ENCODE peak calls at places on chromosome 6, in five cellular contexts. Z, U, V, B and D are unnamed samples.
A peak's percentile ranks its signal among the peaks of the same experiment; 100 is the strongest.

GRCh38 chr6:26025047-26025893 is 62.0 kb upstream of the HFE start:
- DNase-seq in Z (no peak), U (peak; percentile 82), V (no peak), B (no peak), D (no peak)

GRCh38 chr6:21922086-21922485 is 328.5 kb downstream of the SOX4 start:
- DNase-seq in Z (no peak), B (peak; percentile 39), U (peak; percentile 20), V (no peak), D (no peak)

GRCh38 chr6:149754573-149754972 is 5.0 kb downstream of the PCMT1 start:
- DNase-seq in V (no peak), Z (no peak), B (no peak), U (no peak), D (no peak)

GRCh38 chr6:161336479-161336878 is 62.6 kb upstream of the AGPAT4 start:
- DNase-seq in B (no peak), Z (no peak), U (no peak), V (no peak), D (no peak)

GRCh38 chr6:39907871-39908575 is 26.2 kb downstream of the MOCS1 start:
- DNase-seq in B (no peak), Z (no peak), U (no peak), V (no peak), D (no peak)

GRCh38 chr6:30061766-30062458 is 847 bp downstream of the POLR1H start:
- DNase-seq in U (peak; percentile 32), Z (no peak), V (no peak), B (no peak), D (no peak)

GRCh38 chr6:126112171-126112632 is 125.9 kb downstream of the TRMT11 start:
- DNase-seq in V (no peak), U (no peak), Z (no peak), B (no peak), D (no peak)

GRCh38 chr6:73308712-73309533 is 45.2 kb downstream of the DPPA5 start:
- DNase-seq in V (no peak), Z (no peak), B (peak; percentile 15), U (peak; percentile 51), D (no peak)

GRCh38 chr6:32254761-32255211 is 30.9 kb upstream of the NOTCH4 start:
- DNase-seq in Z (no peak), U (no peak), B (no peak), V (no peak), D (no peak)

GRCh38 chr6:1200706-1201105 is 111.2 kb upstream of the FOXQ1 start:
- DNase-seq in V (no peak), B (no peak), U (peak; percentile 82), Z (no peak), D (no peak)

GRCh38 chr6:163339466-163339865 is 75.1 kb upstream of the QKI start:
- DNase-seq in V (no peak), U (no peak), B (no peak), Z (no peak), D (no peak)
- H3K27ac ChIP-seq in V (peak overlapping the region; percentile 94), U (no peak overlapping the region), B (no peak overlapping the region), Z (peak overlapping the region; percentile 41), D (peak overlapping the region; percentile 82)

GRCh38 chr6:89505847-89506246 is 72.9 kb downstream of the ANKRD6 start:
- DNase-seq in B (no peak), V (no peak), Z (no peak), U (no peak), D (no peak)
- H3K4me1 ChIP-seq in B (peaks cover 25% of the 10 kb centered on the region), V (peaks cover 14% of the 10 kb centered on the region), Z (peaks cover 9% of the 10 kb centered on the region), U (no peaks in the 10 kb centered on the region), D (no peaks in the 10 kb centered on the region)

DNA sequence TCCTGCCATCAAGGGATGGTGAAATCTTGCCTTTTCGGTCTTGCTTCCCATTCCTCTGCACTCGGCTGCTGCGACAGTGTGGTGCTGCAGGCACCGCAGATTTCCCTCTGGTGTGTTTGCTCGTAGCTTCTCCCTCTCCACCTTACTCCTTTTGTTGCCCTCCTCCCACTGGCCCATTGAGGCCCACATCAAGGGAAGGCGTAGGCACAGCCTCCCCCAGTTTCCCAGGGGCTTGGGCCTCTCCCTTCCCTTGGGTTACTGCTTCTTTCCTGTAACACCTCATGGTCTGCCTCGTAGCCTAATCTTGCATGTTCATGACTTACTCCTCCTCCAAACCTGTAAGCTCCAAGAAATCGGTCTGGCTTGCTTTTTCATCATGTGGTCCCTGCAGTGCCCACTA is 9.9 kb downstream of the E2F3 start:
- DNase-seq in V (no peak), U (no peak), B (no peak), Z (no peak), D (no peak)
- H3K27ac ChIP-seq in V (no peak overlapping the region), U (no peak overlapping the region), B (no peak overlapping the region), Z (no peak overlapping the region), D (peak overlapping the region; percentile 3)

GRCh38 chr6:37171970-37172812 is 2.2 kb downstream of the PIM1 start:
- DNase-seq in U (peak; percentile 98), Z (peak; percentile 89), V (peak; percentile 84), B (peak; percentile 82), D (peak; percentile 79)
- H3K4me1 ChIP-seq in U (peaks cover 6% of the 10 kb centered on the region), Z (no peaks in the 10 kb centered on the region), V (peaks cover 58% of the 10 kb centered on the region), B (peaks cover 7% of the 10 kb centered on the region), D (peaks cover 23% of the 10 kb centered on the region)

DNA sequence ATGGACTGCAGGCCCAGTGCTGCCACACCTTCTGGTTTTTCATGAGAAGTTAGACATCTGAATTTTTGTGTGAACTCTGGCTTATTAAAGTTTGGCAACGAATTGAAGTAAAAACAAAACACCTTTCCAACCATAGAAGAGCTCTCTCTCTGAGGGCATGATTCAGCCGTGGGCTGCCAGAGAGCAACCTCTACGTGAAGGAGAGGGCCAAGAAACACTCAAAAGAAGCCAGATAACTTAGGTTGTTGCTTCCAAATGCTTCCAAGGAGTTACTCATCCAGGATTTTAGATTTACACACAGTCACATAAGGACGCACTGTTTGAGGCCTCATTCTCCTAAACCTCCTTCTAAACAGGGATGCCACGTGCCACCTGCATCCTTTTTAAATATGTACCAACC is 65.5 kb downstream of the NRN1 start:
- DNase-seq in B (no peak), V (no peak), Z (no peak), U (no peak), D (no peak)
- H3K27ac ChIP-seq in B (no peak overlapping the region), V (no peak overlapping the region), Z (no peak overlapping the region), U (no peak overlapping the region), D (peak overlapping the region; percentile 9)

GRCh38 chr6:41643899-41644269 is 5.6 kb downstream of the MDFI start:
- DNase-seq in V (no peak), U (no peak), Z (no peak), B (no peak), D (no peak)
- H3K4me1 ChIP-seq in V (peaks cover 4% of the 10 kb centered on the region), U (no peaks in the 10 kb centered on the region), Z (no peaks in the 10 kb centered on the region), B (peaks cover 40% of the 10 kb centered on the region), D (peaks cover 26% of the 10 kb centered on the region)

GRCh38 chr6:3410385-3411360 is 46.2 kb downstream of the SLC22A23 start:
- DNase-seq in U (peak; percentile 66), Z (no peak), B (peak; percentile 73), V (no peak), D (peak; percentile 19)
- H3K27ac ChIP-seq in U (no peak overlapping the region), Z (peak overlapping the region; percentile 53), B (no peak overlapping the region), V (no peak overlapping the region), D (no peak overlapping the region)

DNA sequence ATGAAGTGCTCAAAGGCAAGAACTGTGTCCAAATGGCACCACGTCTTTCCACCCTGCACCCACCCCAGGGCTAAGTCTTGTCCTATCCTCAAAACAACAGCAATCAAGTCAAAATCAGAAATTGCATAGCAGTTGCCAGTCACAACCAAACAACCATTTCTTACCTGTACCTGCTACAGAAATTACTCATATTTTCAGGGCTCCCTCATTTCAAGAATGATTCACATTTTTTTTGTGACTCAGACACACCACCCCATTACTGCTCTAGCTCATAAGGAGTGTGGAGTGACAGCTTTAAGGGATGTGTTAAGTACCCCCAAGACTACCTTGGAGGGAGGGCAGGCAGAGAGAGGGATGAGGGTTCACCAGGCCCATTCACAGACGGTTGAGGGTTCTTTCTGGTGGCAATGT is 111.7 kb downstream of the TRERF1 start:
- DNase-seq in U (no peak), B (no peak), Z (no peak), V (no peak), D (no peak)
- H3K4me1 ChIP-seq in U (peaks cover 22% of the 10 kb centered on the region), B (peaks cover 3% of the 10 kb centered on the region), Z (no peaks in the 10 kb centered on the region), V (no peaks in the 10 kb centered on the region), D (no peaks in the 10 kb centered on the region)

GRCh38 chr6:116948535-116949304 is 71.7 kb downstream of the RFX6 start:
- DNase-seq in V (no peak), U (no peak), Z (no peak), B (no peak), D (no peak)
- H3K27ac ChIP-seq in V (no peak overlapping the region), U (no peak overlapping the region), Z (no peak overlapping the region), B (no peak overlapping the region), D (no peak overlapping the region)

GRCh38 chr6:107535626-107536025 is 45.7 kb downstream of the SOBP start:
- DNase-seq in Z (no peak), U (no peak), V (no peak), B (no peak), D (no peak)
- H3K4me1 ChIP-seq in Z (peaks cover 2% of the 10 kb centered on the region), U (no peaks in the 10 kb centered on the region), V (peaks cover 59% of the 10 kb centered on the region), B (peaks cover 33% of the 10 kb centered on the region), D (no peaks in the 10 kb centered on the region)